ENCODE peak calls at places on chromosomes 6 and 20, in eight cellular contexts. S is upper lobe of left lung, Q is AG10803, P is AG04450, R is A549, K is brain microvascular endothelial cell, F is fibroblast of lung, A is H1. E is an unnamed sample.
A peak's percentile ranks its signal among the peaks of the same experiment; 100 is the strongest.

GRCh38 chr6:44940367-44940766 is 387.8 kb upstream of the RUNX2 start:
- DNase-seq in S (no peak), Q (no peak), P (no peak), R (no peak), K (no peak), F (no peak), A (no peak), E (no peak)

GRCh38 chr6:10687582-10687981 is 6.8 kb downstream of the C6orf52 start:
- DNase-seq in S (no peak), Q (no peak), P (no peak), R (no peak), K (no peak), F (no peak), A (no peak), E (no peak)

GRCh38 chr20:49534314-49534713 is 33.6 kb downstream of the PTGIS start:
- DNase-seq in S (peak; percentile 35), Q (peak; percentile 48), P (peak; percentile 15), R (peak; percentile 57), K (peak; percentile 49), F (peak; percentile 47), A (peak; percentile 85), E (peak; percentile 42)

GRCh38 chr6:157984165-157984564 is 2.5 kb downstream of the SYNJ2 start:
- DNase-seq in S (no peak), Q (no peak), P (no peak), R (no peak), K (no peak), F (no peak), A (no peak), E (no peak)

GRCh38 chr20:3759884-3760283 is 7.7 kb downstream of the ADISSP start:
- DNase-seq in S (no peak), Q (no peak), P (no peak), R (no peak), K (no peak), F (no peak), A (no peak), E (no peak)

GRCh38 chr20:48128436-48128835 is 343.2 kb upstream of the SULF2 start:
- DNase-seq in S (no peak), Q (peak; percentile 49), P (no peak), R (no peak), K (no peak), F (no peak), A (no peak), E (no peak)

GRCh38 chr6:107532707-107533106 is 42.8 kb downstream of the SOBP start:
- DNase-seq in S (no peak), Q (no peak), P (no peak), R (no peak), K (no peak), F (no peak), A (no peak), E (no peak)

GRCh38 chr6:84137989-84138575 is 89.4 kb downstream of the CEP162 start:
- DNase-seq in S (no peak), Q (no peak), P (no peak), R (no peak), K (peak; percentile 30), F (no peak), A (no peak), E (peak; percentile 8)

GRCh38 chr20:16752901-16753300 is 4.7 kb downstream of the OTOR start:
- DNase-seq in S (no peak), Q (no peak), P (no peak), R (no peak), K (no peak), F (no peak), A (no peak), E (no peak)

GRCh38 chr6:145263807-145264206 is 471.5 kb downstream of the EPM2A start:
- DNase-seq in S (no peak), Q (no peak), P (no peak), R (no peak), K (no peak), F (no peak), A (no peak), E (no peak)

GRCh38 chr20:58753929-58754551 is 61.4 kb downstream of the NPEPL1 start:
- DNase-seq in S (no peak), Q (no peak), P (no peak), R (no peak), K (no peak), F (no peak), A (peak; percentile 49), E (no peak)

GRCh38 chr6:148440877-148441453 is 98.3 kb downstream of the SASH1 start:
- DNase-seq in S (peak; percentile 73), Q (peak; percentile 99), P (peak; percentile 72), R (peak; percentile 77), K (peak; percentile 52), F (peak; percentile 85), A (peak; percentile 33), E (peak; percentile 92)

GRCh38 chr6:2862712-2863174 is 21.1 kb upstream of the SERPINB1 start:
- DNase-seq in S (no peak), Q (no peak), P (no peak), R (no peak), K (no peak), F (no peak), A (no peak), E (peak; percentile 36)

GRCh38 chr6:35209622-35210289 is 4.0 kb upstream of the SCUBE3 start:
- DNase-seq in S (no peak), Q (no peak), P (no peak), R (no peak), K (no peak), F (no peak), A (no peak), E (no peak)

GRCh38 chr6:41690541-41691330 is 44.7 kb downstream of the TFEB start:
- DNase-seq in S (no peak), Q (no peak), P (no peak), R (no peak), K (no peak), F (no peak), A (no peak), E (no peak)

GRCh38 chr6:56890683-56891429 is 64.1 kb upstream of the BEND6 start:
- DNase-seq in S (peak; percentile 29), Q (peak; percentile 93), P (peak; percentile 89), R (peak; percentile 80), K (peak; percentile 85), F (peak; percentile 93), A (no peak), E (peak; percentile 88)

GRCh38 chr6:133202610-133203343 is 38.4 kb upstream of the EYA4 start:
- DNase-seq in S (no peak), Q (no peak), P (peak; percentile 46), R (no peak), K (no peak), F (no peak), A (no peak), E (no peak)

GRCh38 chr6:77876300-77876699 is 223.5 kb downstream of the MEI4 start:
- DNase-seq in S (no peak), Q (no peak), P (no peak), R (no peak), K (peak; percentile 16), F (no peak), A (no peak), E (no peak)

GRCh38 chr20:25070821-25071473 is 11.0 kb downstream of the VSX1 start:
- DNase-seq in S (no peak), Q (no peak), P (no peak), R (no peak), K (no peak), F (no peak), A (no peak), E (no peak)

GRCh38 chr6:139156102-139156501 is 21.2 kb downstream of the HECA start:
- DNase-seq in S (no peak), Q (no peak), P (no peak), R (no peak), K (no peak), F (no peak), A (no peak), E (no peak)

GRCh38 chr6:33161354-33162320 is 30.6 kb downstream of the COL11A2 start:
- DNase-seq in S (peak; percentile 88), Q (peak; percentile 56), P (no peak), R (peak; percentile 37), K (peak; percentile 56), F (peak; percentile 49), A (peak; percentile 97), E (peak; percentile 54)

GRCh38 chr6:24836116-24836515 is 37.4 kb upstream of the ARMH2 start:
- DNase-seq in S (no peak), Q (peak; percentile 35), P (no peak), R (no peak), K (no peak), F (no peak), A (no peak), E (no peak)

GRCh38 chr6:39915866-39916265 is 18.4 kb downstream of the MOCS1 start:
- DNase-seq in S (no peak), Q (no peak), P (no peak), R (no peak), K (no peak), F (no peak), A (no peak), E (no peak)

DNA sequence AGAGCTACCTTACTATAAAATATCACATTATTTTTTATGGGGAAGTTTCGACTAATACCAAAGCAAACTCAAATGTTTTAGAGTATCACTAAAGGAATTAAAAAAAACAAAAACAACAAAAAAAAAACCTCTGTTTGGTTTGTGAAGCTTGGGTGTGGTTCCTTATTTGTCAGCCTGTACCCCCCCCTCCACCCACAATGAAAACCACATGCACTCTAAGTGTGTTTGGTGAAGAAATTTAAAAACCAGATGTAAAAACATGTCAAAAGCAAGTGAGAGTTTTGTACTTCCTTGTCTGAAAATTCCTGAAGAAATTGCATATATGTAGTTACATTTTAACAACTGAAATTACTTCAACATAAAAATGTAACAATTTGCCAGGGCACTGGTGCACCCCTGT is 3.1 kb downstream of the STK38 start:
- DNase-seq in S (peak; percentile 37), Q (peak; percentile 88), P (no peak), R (no peak), K (no peak), F (peak; percentile 53), A (no peak), E (peak; percentile 76)
- H3K4me3 ChIP-seq in S (peak overlapping the region; percentile 15), Q (peak overlapping the region; percentile 39), P (no peak overlapping the region), R (peak overlapping the region; percentile 14), K (no peak overlapping the region), F (no peak overlapping the region), A (no peak overlapping the region), E (no peak overlapping the region)

GRCh38 chr6:74222768-74223321 is 526.8 kb downstream of the CD109 start:
- DNase-seq in S (no peak), Q (no peak), P (peak; percentile 7), R (no peak), K (no peak), F (peak; percentile 22), A (peak; percentile 51), E (no peak)
- H3K4me3 ChIP-seq in S (no peak overlapping the region), Q (no peak overlapping the region), P (no peak overlapping the region), R (no peak overlapping the region), K (no peak overlapping the region), F (no peak overlapping the region), A (no peak overlapping the region), E (no peak overlapping the region)

GRCh38 chr20:44406572-44407100 is 51.1 kb downstream of the HNF4A start:
- DNase-seq in S (no peak), Q (no peak), P (no peak), R (no peak), K (no peak), F (no peak), A (no peak), E (no peak)
- H3K4me3 ChIP-seq in S (no peak overlapping the region), Q (no peak overlapping the region), P (no peak overlapping the region), R (no peak overlapping the region), K (no peak overlapping the region), F (no peak overlapping the region), A (no peak overlapping the region), E (no peak overlapping the region)

GRCh38 chr6:153129873-153130514 is 1.1 kb downstream of the RGS17 start:
- DNase-seq in S (no peak), Q (no peak), P (no peak), R (no peak), K (peak; percentile 5), F (no peak), A (no peak), E (no peak)
- H3K4me3 ChIP-seq in S (peak overlapping the region; percentile 61), Q (peak overlapping the region; percentile 76), P (peak overlapping the region; percentile 89), R (peak overlapping the region; percentile 94), K (peak overlapping the region; percentile 86), F (peak overlapping the region; percentile 95), A (peak overlapping the region; percentile 91), E (peak overlapping the region; percentile 80)

GRCh38 chr20:54477134-54477533 is 1.7 kb downstream of the DOK5 start:
- DNase-seq in S (no peak), Q (no peak), P (no peak), R (no peak), K (no peak), F (no peak), A (no peak), E (no peak)
- H3K4me3 ChIP-seq in S (no peak overlapping the region), Q (peak overlapping the region; percentile 6), P (peak overlapping the region; percentile 64), R (no peak overlapping the region), K (no peak overlapping the region), F (peak overlapping the region; percentile 88), A (peak overlapping the region; percentile 89), E (no peak overlapping the region)

E was measured in fibroblast of villous mesenchyme.